ENCODE peak calls at places on chromosomes 4 and X, in seven cellular contexts. One of them, this sample, is unnamed.

GRCh38 chrX:69615779-69616519 is at the start of gene EDA:
- DNase-seq in NCI-H226: peak; percentile 77
- DNase-seq in breast epithelium: peak; percentile 72
- DNase-seq in NAMALWA: peak; percentile 86
- DNase-seq in midbrain: peak; percentile 87
- DNase-seq in mucosa of gallbladder: peak; percentile 82
- DNase-seq in Jurkat, Clone E6-1: peak; percentile 67
- DNase-seq in this sample: peak; percentile 47

GRCh38 chr4:177411996-177412395 is 30.2 kb downstream of the AGA start:
- DNase-seq in NCI-H226: no peak
- DNase-seq in breast epithelium: no peak
- DNase-seq in NAMALWA: no peak
- DNase-seq in midbrain: no peak
- DNase-seq in mucosa of gallbladder: no peak
- DNase-seq in Jurkat, Clone E6-1: no peak
- DNase-seq in this sample: no peak

GRCh38 chrX:40564447-40564846 is 16.3 kb upstream of the ATP6AP2 start:
- DNase-seq in NCI-H226: no peak
- DNase-seq in breast epithelium: no peak
- DNase-seq in NAMALWA: no peak
- DNase-seq in midbrain: no peak
- DNase-seq in mucosa of gallbladder: no peak
- DNase-seq in Jurkat, Clone E6-1: no peak
- DNase-seq in this sample: no peak

GRCh38 chr4:113686950-113687718 is 74.4 kb downstream of the CAMK2D start:
- DNase-seq in NCI-H226: no peak
- DNase-seq in breast epithelium: no peak
- DNase-seq in NAMALWA: no peak
- DNase-seq in midbrain: no peak
- DNase-seq in mucosa of gallbladder: no peak
- DNase-seq in Jurkat, Clone E6-1: no peak
- DNase-seq in this sample: no peak

GRCh38 chr4:58514299-58514698 is 1404.1 kb upstream of the IGFBP7 start:
- DNase-seq in NCI-H226: no peak
- DNase-seq in breast epithelium: no peak
- DNase-seq in NAMALWA: no peak
- DNase-seq in midbrain: no peak
- DNase-seq in mucosa of gallbladder: no peak
- DNase-seq in Jurkat, Clone E6-1: no peak
- DNase-seq in this sample: no peak

GRCh38 chrX:106510713-106511411 is 100.9 kb upstream of the RADX start:
- DNase-seq in NCI-H226: no peak
- DNase-seq in breast epithelium: no peak
- DNase-seq in NAMALWA: no peak
- DNase-seq in midbrain: no peak
- DNase-seq in mucosa of gallbladder: no peak
- DNase-seq in Jurkat, Clone E6-1: no peak
- DNase-seq in this sample: no peak

GRCh38 chr4:152352215-152352614 is 183.7 kb downstream of the FBXW7 start:
- DNase-seq in NCI-H226: no peak
- DNase-seq in breast epithelium: no peak
- DNase-seq in NAMALWA: no peak
- DNase-seq in midbrain: peak; percentile 28
- DNase-seq in mucosa of gallbladder: no peak
- DNase-seq in Jurkat, Clone E6-1: no peak
- DNase-seq in this sample: no peak

GRCh38 chr4:23455482-23455881 is 434.4 kb downstream of the PPARGC1A start:
- DNase-seq in NCI-H226: peak; percentile 13
- DNase-seq in breast epithelium: no peak
- DNase-seq in NAMALWA: no peak
- DNase-seq in midbrain: peak; percentile 2
- DNase-seq in mucosa of gallbladder: peak; percentile 16
- DNase-seq in Jurkat, Clone E6-1: no peak
- DNase-seq in this sample: no peak

GRCh38 chr4:40587826-40588225 is 41.8 kb downstream of the RBM47 start:
- DNase-seq in NCI-H226: peak; percentile 47
- DNase-seq in breast epithelium: peak; percentile 58
- DNase-seq in NAMALWA: no peak
- DNase-seq in midbrain: no peak
- DNase-seq in mucosa of gallbladder: no peak
- DNase-seq in Jurkat, Clone E6-1: no peak
- DNase-seq in this sample: no peak

GRCh38 chr4:6688879-6689505 is 4.7 kb upstream of the S100P start:
- DNase-seq in NCI-H226: peak; percentile 97
- DNase-seq in breast epithelium: peak; percentile 82
- DNase-seq in NAMALWA: no peak
- DNase-seq in midbrain: no peak
- DNase-seq in mucosa of gallbladder: peak; percentile 57
- DNase-seq in Jurkat, Clone E6-1: peak; percentile 71
- DNase-seq in this sample: no peak

GRCh38 chrX:105876658-105877057 is 54.3 kb downstream of the NRK start:
- DNase-seq in NCI-H226: no peak
- DNase-seq in breast epithelium: no peak
- DNase-seq in NAMALWA: peak; percentile 19
- DNase-seq in midbrain: peak; percentile 1
- DNase-seq in mucosa of gallbladder: no peak
- DNase-seq in Jurkat, Clone E6-1: peak; percentile 10
- DNase-seq in this sample: no peak

GRCh38 chr4:15077969-15078368 is 75.7 kb downstream of the CPEB2 start:
- DNase-seq in NCI-H226: peak; percentile 53
- DNase-seq in breast epithelium: no peak
- DNase-seq in NAMALWA: no peak
- DNase-seq in midbrain: no peak
- DNase-seq in mucosa of gallbladder: no peak
- DNase-seq in Jurkat, Clone E6-1: no peak
- DNase-seq in this sample: no peak

GRCh38 chr4:30718021-30718888 is 1.9 kb upstream of the PCDH7 start:
- DNase-seq in NCI-H226: peak; percentile 48
- DNase-seq in breast epithelium: no peak
- DNase-seq in NAMALWA: no peak
- DNase-seq in midbrain: peak; percentile 44
- DNase-seq in mucosa of gallbladder: peak; percentile 26
- DNase-seq in Jurkat, Clone E6-1: no peak
- DNase-seq in this sample: no peak

GRCh38 chrX:27660878-27661277 is 70.7 kb downstream of the DCAF8L2 start:
- DNase-seq in NCI-H226: no peak
- DNase-seq in breast epithelium: no peak
- DNase-seq in NAMALWA: no peak
- DNase-seq in midbrain: no peak
- DNase-seq in mucosa of gallbladder: no peak
- DNase-seq in Jurkat, Clone E6-1: no peak
- DNase-seq in this sample: no peak

GRCh38 chrX:72201836-72202536 is 20.4 kb downstream of the PIN4 start:
- DNase-seq in NCI-H226: peak; percentile 72
- DNase-seq in breast epithelium: no peak
- DNase-seq in NAMALWA: no peak
- DNase-seq in midbrain: no peak
- DNase-seq in mucosa of gallbladder: no peak
- DNase-seq in Jurkat, Clone E6-1: no peak
- DNase-seq in this sample: no peak

GRCh38 chr4:185839204-185839712 is 27.3 kb upstream of the SORBS2 start:
- DNase-seq in NCI-H226: peak; percentile 91
- DNase-seq in breast epithelium: no peak
- DNase-seq in NAMALWA: no peak
- DNase-seq in midbrain: no peak
- DNase-seq in mucosa of gallbladder: peak; percentile 55
- DNase-seq in Jurkat, Clone E6-1: no peak
- DNase-seq in this sample: no peak

GRCh38 chr4:144421056-144421455 is 224.9 kb upstream of the HHIP start:
- DNase-seq in NCI-H226: no peak
- DNase-seq in breast epithelium: no peak
- DNase-seq in NAMALWA: no peak
- DNase-seq in midbrain: no peak
- DNase-seq in mucosa of gallbladder: no peak
- DNase-seq in Jurkat, Clone E6-1: no peak
- DNase-seq in this sample: no peak

GRCh38 chr4:61202638-61203495 is 2.7 kb downstream of the ADGRL3 start:
- DNase-seq in NCI-H226: no peak
- DNase-seq in breast epithelium: no peak
- DNase-seq in NAMALWA: no peak
- DNase-seq in midbrain: peak; percentile 59
- DNase-seq in mucosa of gallbladder: no peak
- DNase-seq in Jurkat, Clone E6-1: no peak
- DNase-seq in this sample: no peak

GRCh38 chr4:10063544-10064300 is 42.4 kb upstream of the SLC2A9 start:
- DNase-seq in NCI-H226: peak; percentile 65
- DNase-seq in breast epithelium: no peak
- DNase-seq in NAMALWA: no peak
- DNase-seq in midbrain: peak; percentile 88
- DNase-seq in mucosa of gallbladder: peak; percentile 74
- DNase-seq in Jurkat, Clone E6-1: no peak
- DNase-seq in this sample: no peak

GRCh38 chr4:148060264-148061138 is 328.6 kb downstream of the ARHGAP10 start:
- DNase-seq in NCI-H226: no peak
- DNase-seq in breast epithelium: no peak
- DNase-seq in NAMALWA: no peak
- DNase-seq in midbrain: no peak
- DNase-seq in mucosa of gallbladder: peak; percentile 34
- DNase-seq in Jurkat, Clone E6-1: no peak
- DNase-seq in this sample: no peak

GRCh38 chr4:150167054-150167453 is 88.8 kb downstream of the DCLK2 start:
- DNase-seq in NCI-H226: no peak
- DNase-seq in breast epithelium: no peak
- DNase-seq in NAMALWA: no peak
- DNase-seq in midbrain: no peak
- DNase-seq in mucosa of gallbladder: no peak
- DNase-seq in Jurkat, Clone E6-1: no peak
- DNase-seq in this sample: no peak